ENCODE peak calls at places on chromosomes 12 and 14, in five cellular contexts. X, M, I, R and C are unnamed samples.

GRCh38 chr12:43277630-43278267 is 274.3 kb downstream of the ADAMTS20 start:
- DNase-seq in I (no peak), R (no peak), M (no peak), X (no peak), C (no peak)

GRCh38 chr12:90854136-90854689 is 100.8 kb downstream of the CCER1 start:
- DNase-seq in M (no peak), X (no peak), R (no peak), I (no peak), C (no peak)

GRCh38 chr12:124411291-124411878 is 116.5 kb downstream of the RFLNA start:
- DNase-seq in I (no peak), M (no peak), R (no peak), X (no peak), C (no peak)

GRCh38 chr12:111308473-111308872 is 60.4 kb downstream of the PHETA1 start:
- DNase-seq in X (no peak), R (no peak), M (no peak), I (no peak), C (no peak)

GRCh38 chr12:8501720-8502119 is 11.6 kb upstream of the CLEC4D start:
- DNase-seq in R (no peak), I (no peak), X (no peak), M (no peak), C (no peak)

GRCh38 chr12:77644915-77645605 is 185.6 kb upstream of the NAV3 start:
- DNase-seq in X (no peak), I (no peak), R (no peak), M (no peak), C (no peak)

GRCh38 chr14:62364161-62364560 is 601.9 kb downstream of the SNAPC1 start:
- DNase-seq in I (no peak), R (no peak), X (no peak), M (no peak), C (no peak)

GRCh38 chr12:46920503-46920902 is 94.7 kb upstream of the SLC38A4 start:
- DNase-seq in M (no peak), X (no peak), I (peak), R (no peak), C (no peak)

GRCh38 chr12:132735496-132735895 is 24.9 kb downstream of the PGAM5 start:
- DNase-seq in X (no peak), R (no peak), I (no peak), M (no peak), C (no peak)

GRCh38 chr14:95496690-95497241 is 19.7 kb downstream of the SYNE3 start:
- DNase-seq in I (no peak), M (no peak), R (no peak), X (no peak), C (no peak)

GRCh38 chr12:98513379-98514318 is 1.7 kb upstream of the TMPO start:
- DNase-seq in X (no peak), I (peak), M (no peak), R (no peak), C (no peak)

GRCh38 chr12:124543591-124544310 is 23.7 kb downstream of the NCOR2 start:
- DNase-seq in X (no peak), R (no peak), M (no peak), I (no peak), C (no peak)

GRCh38 chr12:16756833-16757552 is 151.0 kb upstream of the LMO3 start:
- DNase-seq in M (no peak), R (no peak), I (no peak), X (no peak), C (no peak)

GRCh38 chr14:77529963-77530362 is 31.3 kb upstream of the ISM2 start:
- DNase-seq in R (no peak), X (no peak), I (no peak), M (no peak), C (no peak)

GRCh38 chr12:51525518-51525917 is 65.5 kb upstream of the SCN8A start:
- DNase-seq in I (no peak), X (no peak), R (no peak), M (no peak), C (no peak)

GRCh38 chr12:79058342-79058741 is 193.8 kb downstream of the SYT1 start:
- DNase-seq in R (no peak), X (no peak), I (no peak), M (no peak), C (no peak)

GRCh38 chr12:78746001-78746400 is 118.6 kb upstream of the SYT1 start:
- DNase-seq in I (no peak), M (no peak), X (no peak), R (no peak), C (no peak)

GRCh38 chr14:102610968-102611811 is 18.7 kb downstream of the RCOR1 start:
- DNase-seq in R (no peak), X (no peak), I (peak), M (no peak), C (no peak)

GRCh38 chr12:114411081-114411836 is 5.3 kb upstream of the TBX5 start:
- DNase-seq in I (no peak), M (no peak), X (no peak), R (no peak), C (no peak)

GRCh38 chr14:103552011-103552797 is 10.3 kb downstream of the BAG5 start:
- DNase-seq in R (no peak), M (no peak), X (no peak), I (no peak), C (no peak)

GRCh38 chr14:93317836-93318807 is 14.7 kb downstream of the BTBD7 start:
- DNase-seq in M (no peak), R (no peak), X (no peak), I (no peak), C (no peak)

GRCh38 chr14:35576856-35577255 is 42.9 kb downstream of the INSM2 start:
- DNase-seq in I (no peak), X (no peak), R (no peak), M (no peak), C (no peak)

GRCh38 chr12:71607494-71608330 is 55.9 kb downstream of the ZFC3H1 start:
- DNase-seq in M (no peak), I (no peak), X (no peak), R (no peak), C (no peak)

GRCh38 chr14:22375321-22375930 is 213.6 kb downstream of the DAD1 start:
- DNase-seq in R (no peak), M (no peak), I (no peak), X (no peak), C (no peak)